ENCODE peak calls at places on chromosomes 12 and 14, in seven cellular contexts. One of them, this sample, is unnamed.

GRCh38 chr14:100820945-100821344 is 5.0 kb upstream of the MEG3 start:
- DNase-seq in adipocyte: no peak
- DNase-seq in foreskin fibroblast: no peak
- DNase-seq in astrocyte of the spinal cord: no peak
- DNase-seq in BE2C: no peak
- DNase-seq in kidney epithelial cell: no peak
- DNase-seq in transverse colon: no peak
- DNase-seq in this sample: no peak

GRCh38 chr14:60658909-60659585 is 9.8 kb upstream of the SIX1 start:
- DNase-seq in adipocyte: peak; percentile 61
- DNase-seq in foreskin fibroblast: peak; percentile 89
- DNase-seq in astrocyte of the spinal cord: no peak
- DNase-seq in BE2C: no peak
- DNase-seq in kidney epithelial cell: no peak
- DNase-seq in transverse colon: no peak
- DNase-seq in this sample: no peak

GRCh38 chr14:26261368-26262122 is 336.3 kb downstream of the NOVA1 start:
- DNase-seq in adipocyte: no peak
- DNase-seq in foreskin fibroblast: no peak
- DNase-seq in astrocyte of the spinal cord: no peak
- DNase-seq in BE2C: no peak
- DNase-seq in kidney epithelial cell: no peak
- DNase-seq in transverse colon: no peak
- DNase-seq in this sample: no peak

GRCh38 chr14:62156052-62156451 is 393.8 kb downstream of the SNAPC1 start:
- DNase-seq in adipocyte: no peak
- DNase-seq in foreskin fibroblast: no peak
- DNase-seq in astrocyte of the spinal cord: no peak
- DNase-seq in BE2C: no peak
- DNase-seq in kidney epithelial cell: no peak
- DNase-seq in transverse colon: no peak
- DNase-seq in this sample: no peak

GRCh38 chr14:100778078-100778927 is 47.6 kb upstream of the MEG3 start:
- DNase-seq in adipocyte: no peak
- DNase-seq in foreskin fibroblast: no peak
- DNase-seq in astrocyte of the spinal cord: no peak
- DNase-seq in BE2C: no peak
- DNase-seq in kidney epithelial cell: no peak
- DNase-seq in transverse colon: no peak
- DNase-seq in this sample: no peak

GRCh38 chr14:59772252-59772651 is 98.3 kb downstream of the RTN1 start:
- DNase-seq in adipocyte: no peak
- DNase-seq in foreskin fibroblast: peak; percentile 0
- DNase-seq in astrocyte of the spinal cord: no peak
- DNase-seq in BE2C: no peak
- DNase-seq in kidney epithelial cell: no peak
- DNase-seq in transverse colon: no peak
- DNase-seq in this sample: no peak

GRCh38 chr12:1391722-1392121 is 202.7 kb downstream of the FBXL14 start:
- DNase-seq in adipocyte: no peak
- DNase-seq in foreskin fibroblast: no peak
- DNase-seq in astrocyte of the spinal cord: no peak
- DNase-seq in BE2C: peak; percentile 18
- DNase-seq in kidney epithelial cell: no peak
- DNase-seq in transverse colon: no peak
- DNase-seq in this sample: no peak

GRCh38 chr12:103561174-103561573 is 25.9 kb upstream of the STAB2 start:
- DNase-seq in adipocyte: no peak
- DNase-seq in foreskin fibroblast: no peak
- DNase-seq in astrocyte of the spinal cord: peak; percentile 28
- DNase-seq in BE2C: no peak
- DNase-seq in kidney epithelial cell: no peak
- DNase-seq in transverse colon: no peak
- DNase-seq in this sample: no peak

GRCh38 chr12:59010948-59011347 is 90.6 kb upstream of the LRIG3 start:
- DNase-seq in adipocyte: no peak
- DNase-seq in foreskin fibroblast: no peak
- DNase-seq in astrocyte of the spinal cord: no peak
- DNase-seq in BE2C: no peak
- DNase-seq in kidney epithelial cell: no peak
- DNase-seq in transverse colon: no peak
- DNase-seq in this sample: no peak

GRCh38 chr12:58563621-58564020 is 356.7 kb downstream of the LRIG3 start:
- DNase-seq in adipocyte: no peak
- DNase-seq in foreskin fibroblast: no peak
- DNase-seq in astrocyte of the spinal cord: no peak
- DNase-seq in BE2C: no peak
- DNase-seq in kidney epithelial cell: no peak
- DNase-seq in transverse colon: no peak
- DNase-seq in this sample: no peak

GRCh38 chr12:13347241-13348043 is 150.9 kb downstream of the EMP1 start:
- DNase-seq in adipocyte: peak; percentile 64
- DNase-seq in foreskin fibroblast: peak; percentile 94
- DNase-seq in astrocyte of the spinal cord: peak; percentile 71
- DNase-seq in BE2C: peak; percentile 43
- DNase-seq in kidney epithelial cell: peak; percentile 91
- DNase-seq in transverse colon: no peak
- DNase-seq in this sample: peak; percentile 76

GRCh38 chr12:101256271-101256670 is 23.6 kb upstream of the UTP20 start:
- DNase-seq in adipocyte: peak; percentile 52
- DNase-seq in foreskin fibroblast: peak; percentile 14
- DNase-seq in astrocyte of the spinal cord: no peak
- DNase-seq in BE2C: no peak
- DNase-seq in kidney epithelial cell: no peak
- DNase-seq in transverse colon: no peak
- DNase-seq in this sample: no peak

GRCh38 chr14:91942946-91943345 is 4.5 kb downstream of the FBLN5 start:
- DNase-seq in adipocyte: no peak
- DNase-seq in foreskin fibroblast: no peak
- DNase-seq in astrocyte of the spinal cord: no peak
- DNase-seq in BE2C: no peak
- DNase-seq in kidney epithelial cell: no peak
- DNase-seq in transverse colon: no peak
- DNase-seq in this sample: no peak

GRCh38 chr14:91947196-91948184 is at the start of gene FBLN5:
- DNase-seq in adipocyte: peak; percentile 97
- DNase-seq in foreskin fibroblast: peak; percentile 95
- DNase-seq in astrocyte of the spinal cord: peak; percentile 80
- DNase-seq in BE2C: no peak
- DNase-seq in kidney epithelial cell: peak; percentile 18
- DNase-seq in transverse colon: peak; percentile 48
- DNase-seq in this sample: peak; percentile 73

GRCh38 chr14:91942128-91942527 is 5.4 kb downstream of the FBLN5 start:
- DNase-seq in adipocyte: no peak
- DNase-seq in foreskin fibroblast: no peak
- DNase-seq in astrocyte of the spinal cord: no peak
- DNase-seq in BE2C: no peak
- DNase-seq in kidney epithelial cell: no peak
- DNase-seq in transverse colon: no peak
- DNase-seq in this sample: no peak

GRCh38 chr14:91946313-91947195 is 940 bp downstream of the FBLN5 start:
- DNase-seq in adipocyte: peak; percentile 74
- DNase-seq in foreskin fibroblast: peak; percentile 60
- DNase-seq in astrocyte of the spinal cord: peak; percentile 28
- DNase-seq in BE2C: no peak
- DNase-seq in kidney epithelial cell: no peak
- DNase-seq in transverse colon: no peak
- DNase-seq in this sample: no peak

DNA sequence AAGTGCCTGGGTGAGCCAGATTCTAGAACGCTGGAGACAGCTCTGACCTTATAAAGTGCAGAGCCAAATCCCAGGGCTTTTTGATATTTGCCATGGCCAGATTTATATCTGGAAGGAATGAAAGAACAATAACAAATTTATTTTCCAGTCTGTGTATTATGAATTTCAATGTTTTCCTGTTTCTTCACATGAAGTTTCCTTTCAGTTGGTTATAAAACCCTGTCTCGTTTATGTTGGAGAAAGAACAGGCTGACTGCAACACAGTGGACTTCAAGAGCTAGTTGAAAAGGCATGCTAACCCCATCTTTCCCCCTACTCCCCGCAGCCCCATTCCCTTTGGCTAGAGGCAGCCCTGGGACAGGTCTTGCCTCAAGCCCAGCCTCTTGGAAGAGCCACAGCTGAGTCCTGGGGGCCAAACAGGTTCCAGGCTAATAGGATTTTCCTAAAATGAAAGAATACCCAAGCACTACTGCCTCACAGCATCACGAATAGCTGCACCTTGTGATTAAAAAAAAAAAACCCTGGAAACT is 1.7 kb downstream of the FBLN5 start:
- DNase-seq in adipocyte: peak; percentile 51
- DNase-seq in foreskin fibroblast: no peak
- DNase-seq in astrocyte of the spinal cord: no peak
- DNase-seq in BE2C: no peak
- DNase-seq in kidney epithelial cell: no peak
- DNase-seq in transverse colon: no peak
- DNase-seq in this sample: no peak
- H3K4me3 ChIP-seq in adipocyte: peak overlapping the region; percentile 96
- H3K4me3 ChIP-seq in foreskin fibroblast: peak overlapping the region; percentile 98
- H3K4me3 ChIP-seq in astrocyte of the spinal cord: peak overlapping the region; percentile 50
- H3K4me3 ChIP-seq in BE2C: no peak overlapping the region
- H3K4me3 ChIP-seq in kidney epithelial cell: no peak overlapping the region
- H3K4me3 ChIP-seq in transverse colon: peak overlapping the region; percentile 51
- H3K4me3 ChIP-seq in this sample: peak overlapping the region; percentile 61

DNA sequence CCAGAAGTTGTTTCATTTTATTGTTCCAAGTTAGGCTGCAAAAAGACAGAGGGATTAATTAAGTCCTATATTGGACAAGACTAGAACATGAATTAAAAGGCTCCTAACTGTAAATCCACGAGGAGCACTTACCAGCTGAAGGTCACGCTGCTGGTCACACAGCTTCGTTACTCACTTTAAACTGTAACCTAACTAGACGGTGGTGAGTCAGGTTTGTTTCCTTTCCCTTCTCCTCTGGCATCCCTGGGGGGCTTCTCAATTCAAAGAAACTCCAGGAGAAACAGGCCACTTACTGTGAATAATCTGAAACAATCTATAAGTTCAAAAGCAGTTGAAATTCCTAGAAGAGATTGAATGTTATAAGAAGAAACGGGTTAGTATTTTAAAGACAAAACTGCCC is 331.4 kb downstream of the BCAT1 start:
- DNase-seq in adipocyte: peak; percentile 13
- DNase-seq in foreskin fibroblast: peak; percentile 30
- DNase-seq in astrocyte of the spinal cord: peak; percentile 84
- DNase-seq in BE2C: no peak
- DNase-seq in kidney epithelial cell: peak; percentile 29
- DNase-seq in transverse colon: no peak
- DNase-seq in this sample: no peak
- H3K4me3 ChIP-seq in adipocyte: no peak overlapping the region
- H3K4me3 ChIP-seq in foreskin fibroblast: no peak overlapping the region
- H3K4me3 ChIP-seq in astrocyte of the spinal cord: no peak overlapping the region
- H3K4me3 ChIP-seq in BE2C: no peak overlapping the region
- H3K4me3 ChIP-seq in kidney epithelial cell: no peak overlapping the region
- H3K4me3 ChIP-seq in transverse colon: no peak overlapping the region
- H3K4me3 ChIP-seq in this sample: no peak overlapping the region

GRCh38 chr14:81449114-81449513 is 49.0 kb upstream of the STON2 start:
- DNase-seq in adipocyte: no peak
- DNase-seq in foreskin fibroblast: peak; percentile 31
- DNase-seq in astrocyte of the spinal cord: no peak
- DNase-seq in BE2C: no peak
- DNase-seq in kidney epithelial cell: no peak
- DNase-seq in transverse colon: no peak
- DNase-seq in this sample: no peak
- H3K4me3 ChIP-seq in adipocyte: peak overlapping the region; percentile 34
- H3K4me3 ChIP-seq in foreskin fibroblast: no peak overlapping the region
- H3K4me3 ChIP-seq in astrocyte of the spinal cord: no peak overlapping the region
- H3K4me3 ChIP-seq in BE2C: no peak overlapping the region
- H3K4me3 ChIP-seq in kidney epithelial cell: no peak overlapping the region
- H3K4me3 ChIP-seq in transverse colon: no peak overlapping the region
- H3K4me3 ChIP-seq in this sample: no peak overlapping the region

GRCh38 chr14:22767323-22767589 is 768 bp downstream of the OXA1L start:
- DNase-seq in adipocyte: no peak
- DNase-seq in foreskin fibroblast: no peak
- DNase-seq in astrocyte of the spinal cord: no peak
- DNase-seq in BE2C: no peak
- DNase-seq in kidney epithelial cell: no peak
- DNase-seq in transverse colon: no peak
- DNase-seq in this sample: no peak
- H3K4me3 ChIP-seq in adipocyte: peak overlapping the region; percentile 95
- H3K4me3 ChIP-seq in foreskin fibroblast: peak overlapping the region; percentile 100
- H3K4me3 ChIP-seq in astrocyte of the spinal cord: peak overlapping the region; percentile 95
- H3K4me3 ChIP-seq in BE2C: peak overlapping the region; percentile 98
- H3K4me3 ChIP-seq in kidney epithelial cell: peak overlapping the region; percentile 80
- H3K4me3 ChIP-seq in transverse colon: peak overlapping the region; percentile 75
- H3K4me3 ChIP-seq in this sample: peak overlapping the region; percentile 73

DNA sequence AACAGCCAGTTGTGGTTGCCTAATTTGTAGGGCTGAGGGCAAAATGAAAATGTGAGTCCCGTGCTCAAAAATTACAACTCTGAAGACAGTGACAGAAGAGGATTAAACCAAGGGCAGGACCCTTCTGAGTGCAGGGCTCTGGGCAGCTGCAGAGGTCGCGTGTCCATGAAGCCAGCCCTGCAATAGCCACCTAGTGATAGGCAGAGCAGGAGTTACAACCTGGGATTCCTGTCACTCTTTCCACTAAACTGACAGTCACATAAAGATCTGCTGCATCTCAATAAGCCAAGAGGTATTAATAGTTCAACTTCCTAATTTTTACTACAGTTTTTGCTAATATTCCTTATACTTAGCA is 94.1 kb downstream of the SLC2A13 start:
- DNase-seq in adipocyte: no peak
- DNase-seq in foreskin fibroblast: no peak
- DNase-seq in astrocyte of the spinal cord: no peak
- DNase-seq in BE2C: no peak
- DNase-seq in kidney epithelial cell: no peak
- DNase-seq in transverse colon: no peak
- DNase-seq in this sample: no peak
- H3K4me3 ChIP-seq in adipocyte: peak overlapping the region; percentile 46
- H3K4me3 ChIP-seq in foreskin fibroblast: no peak overlapping the region
- H3K4me3 ChIP-seq in astrocyte of the spinal cord: no peak overlapping the region
- H3K4me3 ChIP-seq in BE2C: no peak overlapping the region
- H3K4me3 ChIP-seq in kidney epithelial cell: no peak overlapping the region
- H3K4me3 ChIP-seq in transverse colon: no peak overlapping the region
- H3K4me3 ChIP-seq in this sample: no peak overlapping the region

GRCh38 chr12:54368016-54368708 is 3.9 kb upstream of the GPR84 start:
- DNase-seq in adipocyte: no peak
- DNase-seq in foreskin fibroblast: peak; percentile 6
- DNase-seq in astrocyte of the spinal cord: no peak
- DNase-seq in BE2C: no peak
- DNase-seq in kidney epithelial cell: no peak
- DNase-seq in transverse colon: no peak
- DNase-seq in this sample: no peak
- H3K4me3 ChIP-seq in adipocyte: no peak overlapping the region
- H3K4me3 ChIP-seq in foreskin fibroblast: no peak overlapping the region
- H3K4me3 ChIP-seq in astrocyte of the spinal cord: no peak overlapping the region
- H3K4me3 ChIP-seq in BE2C: peak overlapping the region; percentile 24
- H3K4me3 ChIP-seq in kidney epithelial cell: no peak overlapping the region
- H3K4me3 ChIP-seq in transverse colon: no peak overlapping the region
- H3K4me3 ChIP-seq in this sample: no peak overlapping the region

DNA sequence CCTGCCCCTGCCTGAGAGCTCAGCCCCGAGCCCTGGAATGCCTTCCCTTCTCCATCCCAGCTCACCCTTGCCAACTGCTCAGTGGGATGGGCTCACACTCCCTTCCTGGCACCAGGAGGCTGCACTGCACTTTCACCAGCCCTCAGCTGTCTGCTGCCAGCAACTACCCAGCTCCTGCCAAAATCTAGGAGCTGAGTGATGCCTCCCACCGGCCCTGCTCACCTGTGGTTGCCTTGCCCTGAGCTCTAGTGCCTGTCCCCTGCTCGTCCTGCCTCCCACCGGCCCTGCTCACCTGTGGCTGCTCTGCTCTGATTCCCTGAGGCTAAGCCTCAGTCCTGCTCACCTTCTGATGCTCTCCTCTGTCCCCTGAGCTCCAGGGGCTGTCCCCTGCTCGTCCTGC is 119.8 kb downstream of the TMEM121 start:
- DNase-seq in adipocyte: no peak
- DNase-seq in foreskin fibroblast: no peak
- DNase-seq in astrocyte of the spinal cord: no peak
- DNase-seq in BE2C: no peak
- DNase-seq in kidney epithelial cell: no peak
- DNase-seq in transverse colon: no peak
- DNase-seq in this sample: no peak
- H3K4me3 ChIP-seq in adipocyte: no peak overlapping the region
- H3K4me3 ChIP-seq in foreskin fibroblast: no peak overlapping the region
- H3K4me3 ChIP-seq in astrocyte of the spinal cord: no peak overlapping the region
- H3K4me3 ChIP-seq in BE2C: no peak overlapping the region
- H3K4me3 ChIP-seq in kidney epithelial cell: no peak overlapping the region
- H3K4me3 ChIP-seq in transverse colon: no peak overlapping the region
- H3K4me3 ChIP-seq in this sample: no peak overlapping the region

This sample was measured in HFF-Myc.